ENCODE peak calls at places on chromosomes 7 and 10, in four cellular contexts. E, S, H and I are unnamed samples.

GRCh38 chr7:156673902-156674301 is 33.3 kb downstream of the RNF32 start:
- DNase-seq in E (no peak), S (no peak), H (no peak), I (no peak)

GRCh38 chr7:66296001-66296521 is 90.9 kb downstream of the TPST1 start:
- DNase-seq in E (no peak), S (no peak), H (peak; percentile 87), I (no peak)

GRCh38 chr7:52168085-52168484 is 851.5 kb upstream of the COBL start:
- DNase-seq in E (peak; percentile 36), S (no peak), H (no peak), I (peak; percentile 61)

GRCh38 chr7:101153969-101154692 is at the start of gene AP1S1:
- DNase-seq in E (peak; percentile 100), S (peak; percentile 91), H (peak; percentile 95), I (peak; percentile 99)

GRCh38 chr7:117830422-117830954 is 42.8 kb downstream of the CTTNBP2 start:
- DNase-seq in E (no peak), S (no peak), H (no peak), I (no peak)

GRCh38 chr10:60082341-60083038 is 176.1 kb upstream of the CCDC6 start:
- DNase-seq in E (no peak), S (no peak), H (no peak), I (no peak)

GRCh38 chr7:1567082-1567771 is 2.6 kb downstream of the PSMG3 start:
- DNase-seq in E (peak; percentile 39), S (no peak), H (no peak), I (no peak)

GRCh38 chr7:24916463-24917040 is 63.4 kb downstream of the OSBPL3 start:
- DNase-seq in E (no peak), S (no peak), H (no peak), I (no peak)

GRCh38 chr7:106514887-106515286 is 146.1 kb downstream of the CCDC71L start:
- DNase-seq in E (no peak), S (no peak), H (peak; percentile 56), I (no peak)

GRCh38 chr7:98541101-98541500 is 76.0 kb upstream of the NPTX2 start:
- DNase-seq in E (no peak), S (no peak), H (no peak), I (no peak)

GRCh38 chr10:42598249-42598873 is 40.0 kb downstream of the ZNF33B start:
- DNase-seq in E (no peak), S (no peak), H (no peak), I (no peak)

GRCh38 chr10:42593284-42593683 is 45.1 kb downstream of the ZNF33B start:
- DNase-seq in E (no peak), S (no peak), H (no peak), I (no peak)

GRCh38 chr10:42596196-42596595 is 42.2 kb downstream of the ZNF33B start:
- DNase-seq in E (no peak), S (no peak), H (no peak), I (no peak)

DNA sequence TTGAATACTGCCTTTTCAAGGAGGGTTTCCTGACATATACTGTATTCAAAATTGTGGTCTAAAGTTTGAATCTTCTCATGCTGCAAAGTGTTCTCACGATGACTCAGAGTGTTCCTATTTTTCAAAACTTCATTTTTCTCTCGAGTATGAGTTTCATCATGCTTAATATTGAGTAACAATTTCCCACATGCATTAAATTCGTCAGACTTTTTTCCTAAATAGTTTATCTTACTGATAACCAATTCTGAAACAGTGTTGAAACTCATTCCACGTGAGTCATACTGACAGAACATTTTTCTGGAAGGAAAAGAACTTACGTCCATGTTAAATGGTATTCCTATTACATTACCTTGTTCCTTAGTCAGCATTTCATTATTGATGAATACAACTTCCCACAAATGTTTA is 44.1 kb downstream of the ZNF33B start:
- DNase-seq in E (no peak), S (no peak), H (peak; percentile 91), I (no peak)
- H3K9me3 ChIP-seq in E (peaks cover 57% of the 10 kb centered on the region), S (peaks cover 53% of the 10 kb centered on the region), H (no peaks in the 10 kb centered on the region), I (peaks cover 53% of the 10 kb centered on the region)

DNA sequence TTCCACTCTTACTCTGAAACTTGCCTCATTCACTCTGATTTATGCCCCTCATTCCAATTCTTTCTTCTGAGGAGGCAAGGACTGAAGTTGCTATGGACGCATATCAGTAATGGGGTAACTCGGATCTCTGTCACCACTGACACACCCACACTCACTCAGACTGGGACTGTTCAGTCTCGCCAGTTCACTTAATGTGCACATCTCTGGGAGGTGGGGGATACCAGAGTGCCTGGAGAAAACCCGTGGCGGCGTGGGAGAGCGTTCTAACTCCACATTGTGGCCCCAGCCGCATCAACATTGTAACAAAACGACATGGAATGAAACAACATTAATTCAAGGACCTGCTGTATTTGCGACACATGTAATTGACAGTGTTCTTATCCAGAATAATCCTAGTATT is 1139.2 kb upstream of the CELF2 start:
- DNase-seq in E (no peak), S (no peak), H (no peak), I (no peak)
- H3K9me3 ChIP-seq in E (no peaks in the 10 kb centered on the region), S (no peaks in the 10 kb centered on the region), H (no peaks in the 10 kb centered on the region), I (peaks cover 4% of the 10 kb centered on the region)

DNA sequence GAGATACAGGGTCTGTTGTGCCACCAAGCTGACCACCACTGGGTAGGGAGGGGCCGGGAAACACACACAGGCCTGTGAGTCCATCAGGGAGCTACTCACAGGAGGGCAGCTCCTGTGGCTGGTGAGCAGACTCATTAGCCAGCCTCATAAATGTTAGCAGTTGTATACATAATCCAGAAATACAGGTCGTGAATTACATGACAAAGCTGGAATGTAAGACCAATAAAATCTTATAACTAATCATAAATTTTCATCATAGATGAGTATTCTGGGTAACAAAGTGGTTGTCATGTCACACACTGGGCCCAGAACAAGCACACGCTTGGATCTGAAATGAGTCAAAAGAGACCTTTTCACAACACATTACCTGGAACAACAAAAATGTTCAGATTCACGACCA is 642.6 kb upstream of the AUTS2 start:
- DNase-seq in E (no peak), S (no peak), H (no peak), I (no peak)
- H3K9me3 ChIP-seq in E (no peaks in the 10 kb centered on the region), S (no peaks in the 10 kb centered on the region), H (no peaks in the 10 kb centered on the region), I (no peaks in the 10 kb centered on the region)

DNA sequence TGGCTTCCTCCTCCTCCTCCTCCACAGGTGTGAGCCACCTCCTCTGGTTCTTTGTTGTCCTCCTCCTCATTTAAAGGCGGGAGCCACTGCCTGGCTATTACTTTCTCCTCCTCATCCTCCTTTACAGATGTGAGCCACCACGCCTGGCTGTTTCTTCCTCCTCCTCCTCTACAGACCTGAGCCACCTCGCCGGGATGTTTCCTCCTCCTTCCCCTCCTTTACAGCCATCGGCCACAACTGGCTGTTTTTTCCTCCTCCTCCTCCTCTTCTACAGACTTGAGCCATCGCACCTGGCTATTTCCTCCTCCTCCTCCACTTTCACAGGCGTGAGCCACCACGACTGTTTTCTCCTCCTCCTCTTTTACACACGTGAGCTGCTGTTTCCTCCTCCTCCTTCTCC is 49.0 kb upstream of the ZNF479 start:
- DNase-seq in E (no peak), S (no peak), H (no peak), I (no peak)
- H3K9me3 ChIP-seq in E (peaks cover 6% of the 10 kb centered on the region), S (no peaks in the 10 kb centered on the region), H (no peaks in the 10 kb centered on the region), I (peaks cover 38% of the 10 kb centered on the region)

GRCh38 chr10:131559450-131559911 is 248.0 kb upstream of the TCERG1L start:
- DNase-seq in E (no peak), S (no peak), H (no peak), I (no peak)
- H3K9me3 ChIP-seq in E (no peaks in the 10 kb centered on the region), S (no peaks in the 10 kb centered on the region), H (no peaks in the 10 kb centered on the region), I (no peaks in the 10 kb centered on the region)

GRCh38 chr10:130621231-130621775 is 485.1 kb downstream of the GLRX3 start:
- DNase-seq in E (no peak), S (no peak), H (no peak), I (no peak)
- H3K9me3 ChIP-seq in E (no peaks in the 10 kb centered on the region), S (no peaks in the 10 kb centered on the region), H (no peaks in the 10 kb centered on the region), I (no peaks in the 10 kb centered on the region)

GRCh38 chr7:158065340-158065739 is 522.3 kb downstream of the PTPRN2 start:
- DNase-seq in E (no peak), S (no peak), H (no peak), I (no peak)
- H3K9me3 ChIP-seq in E (peaks cover 23% of the 10 kb centered on the region), S (no peaks in the 10 kb centered on the region), H (no peaks in the 10 kb centered on the region), I (peaks cover 12% of the 10 kb centered on the region)

GRCh38 chr7:157978766-157979165 is 608.9 kb downstream of the PTPRN2 start:
- DNase-seq in E (no peak), S (no peak), H (no peak), I (peak; percentile 15)

GRCh38 chr7:157977306-157977705 is 610.3 kb downstream of the PTPRN2 start:
- DNase-seq in E (no peak), S (no peak), H (no peak), I (no peak)

GRCh38 chr7:157979631-157980340 is 607.8 kb downstream of the PTPRN2 start:
- DNase-seq in E (no peak), S (no peak), H (no peak), I (peak; percentile 55)

GRCh38 chr7:157976406-157976805 is 611.2 kb downstream of the PTPRN2 start:
- DNase-seq in E (no peak), S (no peak), H (no peak), I (no peak)

DNA sequence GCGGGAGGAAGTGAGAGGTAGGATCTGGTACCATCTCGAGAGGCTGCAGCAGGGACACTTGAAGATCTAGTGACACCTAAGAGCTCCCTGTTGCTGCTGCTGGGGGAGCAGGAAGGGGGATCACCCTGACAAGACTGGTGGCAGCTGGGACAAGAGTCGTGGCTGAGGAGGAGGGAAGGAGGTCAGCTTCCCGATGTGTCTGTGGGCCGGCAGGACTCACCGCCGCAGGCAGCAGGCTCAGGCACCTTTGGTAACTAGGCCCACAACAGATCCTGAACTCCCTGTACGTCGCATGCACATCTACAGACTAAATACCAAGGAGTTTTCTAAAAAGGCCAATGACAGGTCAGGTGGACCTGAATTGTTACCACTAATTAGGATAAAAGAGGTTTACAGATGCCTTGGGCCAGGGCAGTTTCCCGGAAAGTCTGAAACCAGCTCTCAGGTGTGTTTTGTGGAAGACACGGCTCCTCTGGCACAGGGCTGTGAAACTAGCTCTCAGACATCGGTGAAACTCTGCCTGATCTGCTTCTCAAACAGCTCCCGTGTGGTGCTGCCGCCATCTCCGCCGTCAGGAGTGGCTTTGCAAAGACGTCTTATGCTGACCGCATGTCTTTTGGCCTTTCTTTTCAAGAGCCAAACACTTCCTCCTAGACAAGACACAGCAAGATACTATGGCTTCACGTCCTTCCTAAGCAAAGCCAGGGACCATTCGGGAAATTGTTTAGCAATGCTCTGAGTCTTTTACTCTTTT is 609.7 kb downstream of the PTPRN2 start:
- DNase-seq in E (no peak), S (no peak), H (no peak), I (peak; percentile 19)
- H3K9me3 ChIP-seq in E (peaks cover 20% of the 10 kb centered on the region), S (no peaks in the 10 kb centered on the region), H (no peaks in the 10 kb centered on the region), I (peaks cover 31% of the 10 kb centered on the region)

DNA sequence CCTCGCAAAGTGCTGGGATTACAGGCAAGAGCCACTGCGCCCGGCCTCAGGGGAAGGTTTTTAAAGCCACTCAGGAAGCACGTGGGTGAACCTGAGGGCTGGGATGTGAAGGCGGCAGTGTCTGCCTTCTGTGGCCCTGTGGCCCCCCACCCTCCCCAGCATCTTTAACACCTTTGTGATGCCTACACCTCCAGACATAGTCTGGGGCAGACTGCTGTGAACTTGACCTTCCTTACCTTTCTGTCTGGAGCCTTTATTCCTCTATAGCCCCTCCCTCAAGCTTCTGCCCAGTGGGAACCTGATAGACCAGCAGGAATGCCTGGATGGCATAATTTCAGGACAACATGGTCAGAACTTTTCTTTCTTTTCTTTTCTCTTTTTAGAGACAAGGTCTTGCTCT is 550.2 kb downstream of the GALNT17 start:
- DNase-seq in E (no peak), S (no peak), H (no peak), I (no peak)
- H3K9me3 ChIP-seq in E (no peaks in the 10 kb centered on the region), S (no peaks in the 10 kb centered on the region), H (no peaks in the 10 kb centered on the region), I (no peaks in the 10 kb centered on the region)

GRCh38 chr7:157703534-157704195 is 366.9 kb downstream of the DNAJB6 start:
- DNase-seq in E (no peak), S (no peak), H (no peak), I (no peak)
- H3K9me3 ChIP-seq in E (no peaks in the 10 kb centered on the region), S (no peaks in the 10 kb centered on the region), H (no peaks in the 10 kb centered on the region), I (no peaks in the 10 kb centered on the region)